ENCODE peak calls at places on chromosomes 7 and 10, in four cellular contexts. Q is HT-29, L is endothelial cell, G is occipital lobe. E is an unnamed sample.

GRCh38 chr7:107168233-107169119 is at the start of gene HBP1:
- DNase-seq in Q (peak), L (peak), G (peak), E (peak)

GRCh38 chr10:92845926-92846325 is 2.4 kb upstream of the EXOC6 start:
- DNase-seq in Q (no peak), L (no peak), G (no peak), E (no peak)

GRCh38 chr7:7918736-7919448 is 49.7 kb upstream of the GLCCI1 start:
- DNase-seq in Q (no peak), L (no peak), G (no peak), E (no peak)

GRCh38 chr7:29377718-29378117 is 183.1 kb downstream of the CHN2 start:
- DNase-seq in Q (peak), L (no peak), G (no peak), E (no peak)

GRCh38 chr10:29689001-29689400 is 54.2 kb upstream of the SVIL start:
- DNase-seq in Q (no peak), L (no peak), G (no peak), E (no peak)

GRCh38 chr7:111789880-111790279 is 227.6 kb upstream of the IMMP2L start:
- DNase-seq in Q (no peak), L (no peak), G (no peak), E (no peak)

GRCh38 chr7:23012797-23013714 is 874 bp downstream of the HYCC1 start:
- DNase-seq in Q (no peak), L (peak), G (no peak), E (peak)

GRCh38 chr10:24207781-24208611 is 942 bp upstream of the KIAA1217 start:
- DNase-seq in Q (peak), L (peak), G (no peak), E (no peak)

GRCh38 chr10:68327889-68328786 is 3.7 kb upstream of the HNRNPH3 start:
- DNase-seq in Q (peak), L (no peak), G (no peak), E (peak)

GRCh38 chr7:127907638-127908040 is 123.6 kb downstream of the LRRC4 start:
- DNase-seq in Q (peak), L (no peak), G (no peak), E (peak)

GRCh38 chr10:59839576-59839975 is 66.8 kb downstream of the CCDC6 start:
- DNase-seq in Q (no peak), L (no peak), G (no peak), E (no peak)

GRCh38 chr10:71708301-71708703 is 11.3 kb downstream of the C10orf105 start:
- DNase-seq in Q (peak), L (peak), G (peak), E (peak)

GRCh38 chr10:120946497-120946896 is 95.3 kb downstream of the WDR11 start:
- DNase-seq in Q (peak), L (no peak), G (no peak), E (no peak)

GRCh38 chr7:32427769-32428291 is 62.4 kb downstream of the LSM5 start:
- DNase-seq in Q (peak), L (peak), G (peak), E (peak)

GRCh38 chr7:70037171-70037933 is 439.1 kb downstream of the AUTS2 start:
- DNase-seq in Q (no peak), L (no peak), G (no peak), E (no peak)

GRCh38 chr7:14196555-14196954 is 207.1 kb upstream of the ETV1 start:
- DNase-seq in Q (no peak), L (no peak), G (no peak), E (no peak)

GRCh38 chr10:110860576-110861241 is 11.0 kb upstream of the PDCD4 start:
- DNase-seq in Q (no peak), L (no peak), G (no peak), E (no peak)

GRCh38 chr10:130341325-130341724 is 205.1 kb downstream of the GLRX3 start:
- DNase-seq in Q (peak), L (no peak), G (no peak), E (peak)

GRCh38 chr7:147068877-147069276 is 952.3 kb downstream of the CNTNAP2 start:
- DNase-seq in Q (no peak), L (no peak), G (no peak), E (no peak)

GRCh38 chr7:127367679-127368078 is 24.8 kb downstream of the ZNF800 start:
- DNase-seq in Q (no peak), L (no peak), G (no peak), E (no peak)

GRCh38 chr10:132132391-132132841 is 54.3 kb upstream of the DPYSL4 start:
- DNase-seq in Q (no peak), L (no peak), G (no peak), E (no peak)

GRCh38 chr7:22969010-22969431 is 44.9 kb downstream of the HYCC1 start:
- DNase-seq in Q (no peak), L (no peak), G (no peak), E (no peak)

GRCh38 chr10:117535045-117535751 is 7.3 kb upstream of the EMX2 start:
- DNase-seq in Q (no peak), L (peak), G (no peak), E (no peak)

GRCh38 chr10:69803809-69804208 is 2.1 kb downstream of the COL13A1 start:
- DNase-seq in Q (no peak), L (no peak), G (no peak), E (no peak)

GRCh38 chr10:100999742-101000601 is at the start of gene LZTS2:
- DNase-seq in Q (peak), L (peak), G (no peak), E (no peak)

GRCh38 chr10:119166564-119166963 is 1.1 kb upstream of the SFXN4 start:
- DNase-seq in Q (no peak), L (peak), G (no peak), E (no peak)

GRCh38 chr10:121608669-121609190 is 10.5 kb upstream of the FGFR2 start:
- DNase-seq in Q (peak), L (peak), G (no peak), E (peak)

GRCh38 chr7:108037748-108038147 is 34.8 kb upstream of the LAMB1 start:
- DNase-seq in Q (no peak), L (no peak), G (no peak), E (no peak)

E was measured in HuH-7.